ENCODE peak calls at places on chromosomes 4 and X, in seven cellular contexts. M is NCI-H1105, Y is NCI-H2081, H is neuronal stem cell, R is AG10803, C is stromal cell of bone marrow, N is GM18507. O is an unnamed sample.

GRCh38 chrX:104018126-104018525 is 4.6 kb upstream of the H2BW1 start:
- DNase-seq in N (no peak), C (no peak), Y (no peak), M (no peak), R (no peak), H (no peak), O (no peak)

GRCh38 chrX:6026484-6026883 is 202.2 kb downstream of the NLGN4X start:
- DNase-seq in C (no peak), N (no peak), R (no peak), M (no peak), Y (no peak), H (no peak), O (no peak)

GRCh38 chr4:111808174-111808573 is 337.1 kb upstream of the FAM241A start:
- DNase-seq in R (no peak), Y (no peak), H (no peak), C (no peak), N (no peak), M (no peak), O (no peak)

GRCh38 chr4:143254479-143255216 is 69.9 kb downstream of the USP38 start:
- DNase-seq in N (no peak), Y (no peak), H (no peak), R (no peak), C (no peak), M (no peak), O (no peak)

GRCh38 chrX:48747415-48748026 is 14.0 kb upstream of the GLOD5 start:
- DNase-seq in C (no peak), Y (no peak), H (no peak), R (no peak), M (no peak), N (no peak), O (no peak)

GRCh38 chr4:10721616-10722015 is 37.0 kb upstream of the CLNK start:
- DNase-seq in M (peak), C (no peak), R (no peak), Y (peak), N (no peak), H (no peak), O (no peak)

GRCh38 chr4:8371251-8371995 is 69.1 kb downstream of the ACOX3 start:
- DNase-seq in M (no peak), R (no peak), C (no peak), N (no peak), Y (no peak), H (no peak), O (no peak)

GRCh38 chr4:66574145-66574978 is 904.1 kb upstream of the EPHA5 start:
- DNase-seq in R (peak), C (no peak), Y (no peak), H (no peak), M (no peak), N (no peak), O (no peak)

GRCh38 chrX:56726609-56727008 is 2.4 kb upstream of the NBDY start:
- DNase-seq in Y (peak), C (peak), N (no peak), M (peak), H (no peak), R (peak), O (no peak)

GRCh38 chr4:15035152-15035551 is 32.9 kb downstream of the CPEB2 start:
- DNase-seq in M (no peak), N (no peak), R (no peak), Y (no peak), H (no peak), C (no peak), O (no peak)

GRCh38 chr4:60655356-60655755 is 544.8 kb upstream of the ADGRL3 start:
- DNase-seq in Y (no peak), H (no peak), N (no peak), C (no peak), M (no peak), R (peak), O (no peak)

GRCh38 chr4:113440366-113440765 is 321.2 kb downstream of the CAMK2D start:
- DNase-seq in R (no peak), H (no peak), N (no peak), C (no peak), Y (no peak), M (no peak), O (no peak)

GRCh38 chrX:109873983-109874382 is 128.9 kb upstream of the TMEM164 start:
- DNase-seq in M (no peak), R (no peak), C (no peak), H (no peak), Y (no peak), N (no peak), O (no peak)

GRCh38 chrX:154074199-154074598 is 23.3 kb downstream of the MECP2 start:
- DNase-seq in M (no peak), Y (no peak), R (peak), N (no peak), C (no peak), H (no peak), O (no peak)

GRCh38 chr4:80142396-80143304 is 54.7 kb upstream of the PRDM8 start:
- DNase-seq in R (peak), Y (no peak), M (no peak), H (no peak), N (no peak), C (no peak), O (no peak)

GRCh38 chrX:77446029-77446585 is 1.1 kb upstream of the FGF16 start:
- DNase-seq in R (no peak), N (no peak), C (no peak), Y (no peak), M (no peak), H (no peak), O (no peak)

GRCh38 chr4:15354358-15354757 is 73.5 kb upstream of the C1QTNF7 start:
- DNase-seq in R (no peak), Y (no peak), N (no peak), M (no peak), H (no peak), C (no peak), O (no peak)